ENCODE peak calls at places on chromosomes 11 and 22, in six cellular contexts. E is K562, D is GM12878, T is H1, Y is GM12892, V is HepG2. Q is an unnamed sample.

GRCh38 chr11:111301004-111301839 is 2.9 kb downstream of the POU2AF3 start:
- DNase-seq in T (no peak), V (no peak), D (no peak), Y (no peak), E (no peak), Q (no peak)

GRCh38 chr11:124707813-124708212 is 31.9 kb upstream of the NRGN start:
- DNase-seq in Y (no peak), E (no peak), D (no peak), T (no peak), V (no peak), Q (no peak)

GRCh38 chr11:72962717-72963116 is 148.5 kb downstream of the ATG16L2 start:
- DNase-seq in E (no peak), D (no peak), Y (no peak), T (no peak), V (no peak), Q (no peak)

GRCh38 chr11:105297463-105297862 is 157.9 kb upstream of the CARD18 start:
- DNase-seq in D (no peak), Y (no peak), T (no peak), V (no peak), E (no peak), Q (no peak)

GRCh38 chr11:110279881-110280280 is 16.5 kb downstream of the RDX start:
- DNase-seq in V (no peak), D (no peak), E (no peak), T (no peak), Y (no peak), Q (no peak)

GRCh38 chr11:86247608-86248007 is 3.1 kb downstream of the EED start:
- DNase-seq in Y (no peak), V (no peak), E (peak), D (no peak), T (no peak), Q (no peak)

GRCh38 chr11:103959279-103959930 is 77.0 kb upstream of the DDI1 start:
- DNase-seq in V (no peak), D (peak), E (no peak), T (no peak), Y (peak), Q (no peak)

GRCh38 chr22:35661377-35661937 is 13.2 kb downstream of the APOL6 start:
- DNase-seq in V (no peak), E (no peak), Y (no peak), D (no peak), T (no peak), Q (no peak)

GRCh38 chr11:70133771-70134170 is 55.7 kb downstream of the ANO1 start:
- DNase-seq in Y (no peak), E (no peak), V (no peak), D (no peak), T (no peak), Q (no peak)

GRCh38 chr11:62850911-62851806 is 11.8 kb upstream of the WDR74 start:
- DNase-seq in T (no peak), Y (no peak), E (peak), V (peak), D (no peak), Q (no peak)

GRCh38 chr11:30109774-30110173 is 92.9 kb upstream of the KCNA4 start:
- DNase-seq in Y (no peak), V (no peak), D (no peak), T (no peak), E (no peak), Q (no peak)

GRCh38 chr11:60955566-60955965 is 3.6 kb upstream of the SLC15A3 start:
- DNase-seq in D (no peak), T (no peak), V (no peak), Y (no peak), E (no peak), Q (no peak)

GRCh38 chr11:28701760-28702449 is 593.7 kb downstream of the METTL15 start:
- DNase-seq in Y (no peak), E (no peak), T (no peak), D (no peak), V (no peak), Q (no peak)

GRCh38 chr11:2385156-2386151 is 8.3 kb downstream of the CD81 start:
- DNase-seq in D (peak), V (no peak), E (no peak), T (no peak), Y (no peak), Q (no peak)

DNA sequence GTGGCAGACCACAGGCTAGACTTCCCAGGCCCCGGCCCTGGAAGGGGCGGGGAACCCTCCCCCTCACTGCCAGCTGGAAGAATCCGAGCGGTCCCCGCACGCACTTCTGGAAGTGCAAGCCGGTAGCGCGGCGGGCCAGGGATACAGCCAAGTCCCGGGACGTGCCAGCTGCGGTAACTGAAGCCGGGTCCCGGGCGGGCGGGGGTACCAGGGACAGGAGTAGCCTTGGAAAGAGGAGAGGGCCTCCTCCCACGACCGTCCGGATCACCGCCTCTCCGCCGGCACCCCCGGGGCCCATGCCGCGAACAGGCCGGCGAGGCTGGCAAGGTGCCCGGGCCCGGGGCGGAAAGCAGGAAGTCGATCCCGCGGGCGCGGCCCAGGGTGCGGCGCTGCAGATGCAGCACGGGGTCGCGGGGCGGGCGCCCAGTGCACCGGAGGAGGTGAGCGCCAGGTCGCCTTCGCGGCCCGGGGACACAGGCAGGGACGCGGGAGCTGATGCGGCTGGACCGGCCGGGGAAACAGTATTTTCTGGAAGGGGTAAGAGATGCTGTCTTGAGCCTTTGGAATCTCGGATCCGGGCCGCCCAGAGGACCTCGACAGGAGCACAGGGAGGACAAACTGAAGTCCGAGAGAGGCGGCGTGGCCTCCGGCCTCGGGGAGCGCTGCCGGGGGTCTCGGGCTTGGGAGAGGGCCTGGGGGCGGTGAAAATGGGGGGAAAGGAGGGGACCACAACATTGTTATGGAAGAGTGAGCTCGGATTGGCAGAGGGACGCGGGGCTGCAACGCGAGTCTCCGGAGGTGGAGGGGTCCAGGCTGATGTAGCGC is 756 bp upstream of the SLC35C1 start:
- DNase-seq in Y (no peak), V (peak), E (peak), T (no peak), D (no peak), Q (peak)
- TF ChIP-seq POLR2A in Y (no peak), V (no peak), E (no peak), T (no peak), D (no peak), Q (no peak)

GRCh38 chr11:3710485-3711259 is 39.5 kb upstream of the CHRNA10 start:
- DNase-seq in V (no peak), D (no peak), E (no peak), Y (no peak), T (no peak), Q (no peak)

GRCh38 chr11:3707176-3707575 is 36.0 kb upstream of the CHRNA10 start:
- DNase-seq in T (no peak), E (no peak), V (no peak), Y (no peak), D (no peak), Q (no peak)

GRCh38 chr11:3712274-3712673 is 41.1 kb upstream of the CHRNA10 start:
- DNase-seq in T (no peak), Y (no peak), E (no peak), V (peak), D (no peak), Q (no peak)

DNA sequence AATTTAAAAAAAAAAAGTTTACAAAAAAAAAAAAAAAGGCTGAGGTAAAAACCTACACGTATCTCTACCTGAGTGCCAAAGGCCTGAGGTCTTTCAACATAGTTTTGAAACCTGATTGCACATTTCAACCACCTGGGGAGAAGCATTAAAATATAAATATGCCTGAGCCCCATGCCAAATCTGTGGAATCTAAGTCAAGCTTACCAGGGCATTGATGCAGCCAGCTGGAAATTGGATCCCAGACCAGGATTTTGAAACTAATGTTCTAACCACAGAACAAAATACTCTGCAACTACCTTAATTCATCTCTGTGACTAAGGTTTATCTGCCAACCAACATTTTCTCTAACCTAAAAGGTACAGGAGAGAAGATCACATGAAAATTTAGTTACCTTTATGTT is 38.8 kb upstream of the CHRNA10 start:
- DNase-seq in V (no peak), T (no peak), Y (no peak), D (no peak), E (no peak), Q (no peak)
- TF ChIP-seq POLR2AphosphoS5 in V (no peak), T (no peak), Y (no peak), D (no peak), E (no peak), Q (no peak)

GRCh38 chr22:37012262-37012904 is 6.9 kb downstream of the TST start:
- DNase-seq in T (no peak), V (no peak), E (no peak), Y (no peak), D (no peak), Q (no peak)

GRCh38 chr22:37009490-37009889 is 9.8 kb downstream of the TST start:
- DNase-seq in D (no peak), Y (no peak), V (no peak), T (no peak), E (no peak), Q (no peak)

GRCh38 chr22:37010174-37010573 is 9.1 kb downstream of the TST start:
- DNase-seq in D (no peak), Y (no peak), V (no peak), E (no peak), T (no peak), Q (no peak)

GRCh38 chr22:37011472-37011871 is 7.8 kb downstream of the TST start:
- DNase-seq in Y (no peak), V (no peak), T (no peak), D (no peak), E (no peak), Q (no peak)

DNA sequence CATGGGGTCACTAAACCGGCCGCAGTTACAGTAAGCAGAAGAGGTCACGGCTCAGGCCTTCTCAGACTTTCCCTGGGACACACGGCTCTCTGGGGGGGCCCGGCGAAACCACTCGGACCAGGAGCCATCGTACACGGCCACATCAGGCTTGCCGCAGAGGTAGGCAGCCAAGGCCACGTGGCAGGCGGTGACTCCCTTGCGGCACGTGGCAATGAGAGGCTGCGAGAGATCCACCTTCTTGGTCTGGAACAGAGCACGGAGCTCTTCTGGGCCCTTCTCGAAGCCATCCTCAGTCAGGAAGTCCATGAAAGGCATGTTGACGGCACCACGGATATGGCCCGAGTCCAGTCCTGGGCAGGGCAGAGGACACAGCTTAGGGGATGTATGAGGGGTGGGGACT is 8.3 kb downstream of the TST start:
- DNase-seq in D (no peak), T (no peak), V (no peak), Y (no peak), E (no peak), Q (no peak)
- TF ChIP-seq TAF1 in D (no peak), T (no peak), V (no peak), Y (no peak), E (no peak), Q (no peak)

GRCh38 chr11:13210424-13210823 is 67.2 kb upstream of the BMAL1 start:
- DNase-seq in Y (no peak), D (no peak), V (peak), T (peak), E (peak), Q (no peak)
- TF ChIP-seq POLR2A in Y (no peak), D (no peak), V (no peak), T (no peak), E (no peak), Q (no peak)

GRCh38 chr11:43904737-43905515 is 24.3 kb downstream of the ALKBH3 start:
- DNase-seq in Y (no peak), E (no peak), V (no peak), T (no peak), D (no peak), Q (no peak)
- TF ChIP-seq POLR2AphosphoS5 in Y (no peak), E (no peak), V (no peak), T (no peak), D (no peak), Q (no peak)

GRCh38 chr11:18145837-18146236 is 13.5 kb downstream of the MRGPRX3 start:
- DNase-seq in V (no peak), D (no peak), T (no peak), Y (no peak), E (no peak), Q (no peak)

GRCh38 chr11:18151581-18151980 is 19.2 kb downstream of the MRGPRX3 start:
- DNase-seq in E (no peak), V (no peak), Y (no peak), T (no peak), D (no peak), Q (no peak)
- TF ChIP-seq TAF1 in E (no peak), V (no peak), Y (no peak), T (no peak), D (no peak), Q (no peak)

GRCh38 chr22:25410849-25411248 is 153.6 kb upstream of the GRK3 start:
- DNase-seq in D (no peak), T (no peak), V (no peak), Y (no peak), E (no peak), Q (no peak)
- TF ChIP-seq POLR2A in D (no peak), T (no peak), V (no peak), Y (no peak), E (no peak), Q (no peak)

Q was measured in GM12891.